ENCODE peak calls at places on chromosomes 11 and 22, in five cellular contexts. G, Q, Y, J and B are unnamed samples.

GRCh38 chr11:74206746-74207145 is 35.7 kb downstream of the PPME1 start:
- DNase-seq in J (no peak), Y (no peak), Q (no peak), G (no peak), B (no peak)

GRCh38 chr22:36073476-36073875 is 44.9 kb upstream of the RBFOX2 start:
- DNase-seq in J (no peak), Y (no peak), Q (no peak), G (no peak), B (no peak)

GRCh38 chr11:1920909-1921575 is 1.5 kb downstream of the TNNT3 start:
- DNase-seq in Q (no peak), J (peak), Y (no peak), G (no peak), B (no peak)

GRCh38 chr11:10303558-10304363 is 1.1 kb upstream of the ADM start:
- DNase-seq in G (peak), J (peak), Q (no peak), Y (peak), B (peak)

GRCh38 chr22:20062766-20063083 is 17.3 kb upstream of the DGCR8 start:
- DNase-seq in Y (no peak), J (no peak), Q (no peak), G (no peak), B (no peak)

GRCh38 chr22:49686495-49687219 is 141.0 kb downstream of the BRD1 start:
- DNase-seq in Q (peak), Y (no peak), G (no peak), J (no peak), B (no peak)

GRCh38 chr22:20211997-20212753 is 55.9 kb downstream of the RTN4R start:
- DNase-seq in J (peak), Q (no peak), Y (peak), G (no peak), B (no peak)

GRCh38 chr11:914747-915493 is 4.3 kb upstream of the CHID1 start:
- DNase-seq in Y (no peak), G (no peak), J (peak), Q (no peak), B (no peak)

GRCh38 chr11:122690801-122691649 is 35.5 kb downstream of the UBASH3B start:
- DNase-seq in J (no peak), Q (no peak), G (no peak), Y (peak), B (peak)

GRCh38 chr11:117517097-117517496 is 189.4 kb downstream of the CEP164 start:
- DNase-seq in J (no peak), Q (no peak), Y (no peak), G (no peak), B (no peak)

GRCh38 chr22:17589810-17590375 is 26.6 kb downstream of the SLC25A18 start:
- DNase-seq in J (no peak), Y (no peak), Q (no peak), G (no peak), B (no peak)

GRCh38 chr22:49294656-49295464 is 532.8 kb downstream of the BRD1 start:
- DNase-seq in G (no peak), J (no peak), Y (no peak), Q (peak), B (no peak)

GRCh38 chr11:11407065-11407737 is 54.2 kb upstream of the CSNK2A3 start:
- DNase-seq in J (peak), G (no peak), Y (no peak), Q (no peak), B (no peak)

GRCh38 chr22:49014227-49015201 is 813.2 kb downstream of the BRD1 start:
- DNase-seq in J (no peak), G (no peak), Q (peak), Y (no peak), B (no peak)

GRCh38 chr11:17498475-17498874 is 21.8 kb upstream of the ABCC8 start:
- DNase-seq in Q (no peak), G (no peak), J (no peak), Y (no peak), B (no peak)

GRCh38 chr11:11440149-11440548 is 87.1 kb upstream of the CSNK2A3 start:
- DNase-seq in Q (no peak), G (no peak), Y (no peak), J (no peak), B (no peak)

GRCh38 chr11:67006029-67006884 is 16.7 kb upstream of the SYT12 start:
- DNase-seq in J (peak), G (no peak), Y (peak), Q (no peak), B (no peak)

GRCh38 chr22:39635719-39636118 is 65.2 kb downstream of the CACNA1I start:
- DNase-seq in G (no peak), J (no peak), Y (no peak), Q (no peak), B (no peak)

GRCh38 chr22:25777870-25778269 is 35.9 kb downstream of the MYO18B start:
- DNase-seq in J (peak), Q (no peak), Y (peak), G (no peak), B (no peak)

GRCh38 chr22:17083811-17084540 is 824 bp upstream of the IL17RA start:
- DNase-seq in J (peak), G (no peak), Y (no peak), Q (peak), B (no peak)

GRCh38 chr11:109519253-109519652 is 97.3 kb downstream of the C11orf87 start:
- DNase-seq in J (no peak), Q (no peak), G (no peak), Y (no peak), B (no peak)

GRCh38 chr22:44569516-44569915 is 71.5 kb upstream of the RTL6 start:
- DNase-seq in Q (no peak), J (peak), Y (no peak), G (no peak), B (no peak)

GRCh38 chr11:8832571-8833260 is 78.3 kb upstream of the AKIP1 start:
- DNase-seq in Q (no peak), J (no peak), Y (peak), G (no peak), B (no peak)

GRCh38 chr11:27963370-27963769 is 144.6 kb downstream of the KIF18A start:
- DNase-seq in J (no peak), G (no peak), Y (peak), Q (no peak), B (no peak)

GRCh38 chr11:129346916-129347315 is 28.7 kb upstream of the BARX2 start:
- DNase-seq in G (no peak), J (no peak), Y (no peak), Q (no peak), B (no peak)

GRCh38 chr11:65445604-65446445 is 23.2 kb downstream of the NEAT1 start:
- DNase-seq in Q (peak), G (no peak), J (peak), Y (no peak), B (no peak)

GRCh38 chr11:69051381-69052342 is 2.9 kb downstream of the TPCN2 start:
- DNase-seq in G (no peak), J (peak), Y (no peak), Q (no peak), B (no peak)

GRCh38 chr22:36417281-36417686 is 29.5 kb upstream of the MYH9 start:
- DNase-seq in G (no peak), Y (no peak), J (no peak), Q (no peak), B (no peak)

GRCh38 chr11:114031599-114032320 is 27.8 kb upstream of the ZBTB16 start:
- DNase-seq in J (no peak), Y (no peak), Q (no peak), G (no peak), B (no peak)

GRCh38 chr11:118605116-118605867 is 2.1 kb upstream of the PHLDB1 start:
- DNase-seq in J (peak), Q (peak), Y (peak), G (no peak), B (no peak)

GRCh38 chr11:96715208-96715607 is 325.4 kb downstream of the JRKL start:
- DNase-seq in J (no peak), Q (no peak), G (no peak), Y (no peak), B (no peak)

GRCh38 chr11:46665356-46665755 is 35.1 kb downstream of the ARHGAP1 start:
- DNase-seq in G (no peak), J (no peak), Q (no peak), Y (no peak), B (no peak)

GRCh38 chr11:74311352-74311926 is at the start of gene P4HA3:
- DNase-seq in J (peak), Y (peak), Q (peak), G (peak), B (peak)

GRCh38 chr11:72519220-72519881 is 85.0 kb upstream of the CLPB start:
- DNase-seq in Q (no peak), J (no peak), G (no peak), Y (no peak), B (peak)

GRCh38 chr11:129223701-129224149 is 31.6 kb upstream of the ARHGAP32 start:
- DNase-seq in Y (peak), G (no peak), J (no peak), Q (no peak), B (no peak)

GRCh38 chr11:72773291-72773690 is 20.6 kb downstream of the STARD10 start:
- DNase-seq in Y (peak), G (no peak), J (peak), Q (no peak), B (no peak)

GRCh38 chr22:26888887-26889286 is 231.5 kb downstream of the MIAT start:
- DNase-seq in J (no peak), Y (no peak), G (no peak), Q (no peak), B (no peak)

GRCh38 chr11:330694-331314 is 10.1 kb upstream of the IFITM3 start:
- DNase-seq in Q (peak), G (no peak), Y (no peak), J (no peak), B (no peak)

GRCh38 chr11:42992594-42992993 is 319.2 kb upstream of the API5 start:
- DNase-seq in Y (no peak), Q (no peak), G (no peak), J (no peak), B (no peak)

GRCh38 chr11:68036717-68037239 is 2.0 kb upstream of the TCIRG1 start:
- DNase-seq in J (peak), Y (no peak), G (peak), Q (no peak), B (no peak)

GRCh38 chr11:68037481-68038225 is 1.2 kb upstream of the TCIRG1 start:
- DNase-seq in J (peak), Y (no peak), Q (no peak), G (no peak), B (no peak)

GRCh38 chr11:68038718-68039525 is at the start of gene TCIRG1:
- DNase-seq in J (peak), G (peak), Q (peak), Y (peak), B (peak)

GRCh38 chr11:68039526-68040086 is 781 bp downstream of the TCIRG1 start:
- DNase-seq in Q (no peak), G (no peak), Y (no peak), J (peak), B (no peak)

DNA sequence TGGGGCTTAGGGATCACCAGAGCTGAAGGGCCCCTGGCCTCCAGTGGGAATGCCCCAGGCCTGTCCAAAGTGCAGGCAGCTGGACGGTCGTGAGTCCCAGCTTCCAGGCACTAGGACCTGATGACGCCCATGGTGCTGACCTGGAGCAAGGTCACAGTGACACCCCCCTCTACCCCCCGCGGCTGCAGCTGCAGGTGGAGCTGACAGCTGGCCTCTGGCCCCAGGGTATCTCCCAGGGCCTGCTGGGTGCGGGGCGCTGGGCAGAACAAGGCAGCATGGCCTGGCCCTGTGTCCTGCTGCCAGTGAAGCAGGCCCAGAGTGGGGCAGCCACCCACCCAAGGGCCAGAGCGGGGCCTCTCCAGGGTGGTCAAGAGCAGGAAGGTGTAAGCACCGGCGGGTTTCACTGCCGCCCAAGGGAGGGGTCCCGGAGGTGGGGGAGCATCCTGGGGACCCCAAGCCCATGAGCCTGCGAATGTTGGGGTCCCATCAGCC is 553 bp upstream of the TCIRG1 start:
- DNase-seq in Y (no peak), J (peak), Q (no peak), G (no peak), B (no peak)
- H3K4me3 ChIP-seq in Y (peak), J (peak), Q (peak), G (peak), B (peak)

GRCh38 chr11:44321059-44321458 is 11.1 kb upstream of the ALX4 start:
- DNase-seq in Y (no peak), J (no peak), Q (no peak), G (no peak), B (no peak)

GRCh38 chr11:44319552-44320288 is 9.8 kb upstream of the ALX4 start:
- DNase-seq in Y (no peak), G (no peak), Q (no peak), J (no peak), B (no peak)

GRCh38 chr11:44319170-44319551 is 9.2 kb upstream of the ALX4 start:
- DNase-seq in G (peak), Y (no peak), J (no peak), Q (no peak), B (no peak)

GRCh38 chr11:44322243-44322642 is 12.3 kb upstream of the ALX4 start:
- DNase-seq in G (no peak), Y (no peak), Q (no peak), J (no peak), B (no peak)

DNA sequence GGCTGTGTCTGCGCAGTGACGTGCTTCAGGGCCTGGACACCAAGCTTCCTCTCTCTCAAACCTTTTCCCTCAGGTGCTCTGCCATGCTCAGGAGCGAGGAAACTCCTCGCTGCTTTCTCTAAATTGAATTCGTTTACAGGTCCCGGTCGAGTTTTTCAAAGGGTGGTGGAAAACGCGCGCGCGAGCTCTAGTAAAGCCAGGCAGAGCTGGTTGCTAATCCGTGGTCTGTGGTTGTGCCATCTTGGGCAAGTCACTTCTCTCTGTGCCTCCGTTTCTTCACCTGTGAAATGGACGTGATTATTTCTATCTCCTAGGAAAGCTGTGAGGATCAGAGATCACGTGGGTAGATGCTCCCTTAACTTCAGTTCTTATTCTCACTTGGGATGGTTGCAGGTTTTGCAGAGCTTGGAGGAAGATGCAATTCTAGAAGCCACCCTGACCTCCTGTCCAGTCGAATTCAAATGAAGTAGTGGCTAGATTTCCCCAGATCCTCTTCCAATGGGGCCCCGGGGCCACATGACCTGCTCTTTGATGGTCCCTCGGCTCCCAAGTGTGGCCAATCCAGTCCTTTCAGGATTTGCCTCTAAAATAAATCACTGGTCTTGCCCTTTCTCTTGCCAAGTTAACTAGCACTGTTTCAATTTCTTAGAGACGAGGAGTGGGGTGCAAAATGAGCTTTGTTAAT is 10.5 kb upstream of the ALX4 start:
- DNase-seq in G (peak), Y (no peak), Q (no peak), J (no peak), B (no peak)
- H3K4me3 ChIP-seq in G (no peak), Y (no peak), Q (no peak), J (no peak), B (no peak)

GRCh38 chr22:21865041-21865440 is 2.4 kb downstream of the MAPK1 start:
- DNase-seq in Y (peak), J (no peak), G (no peak), Q (no peak), B (no peak)

GRCh38 chr22:21861290-21861848 is 6.1 kb downstream of the MAPK1 start:
- DNase-seq in G (no peak), Y (no peak), J (no peak), Q (no peak), B (no peak)

GRCh38 chr22:21860640-21861039 is 6.8 kb downstream of the MAPK1 start:
- DNase-seq in J (no peak), Y (no peak), G (no peak), Q (no peak), B (no peak)

GRCh38 chr22:21861856-21862255 is 5.6 kb downstream of the MAPK1 start:
- DNase-seq in Q (no peak), Y (no peak), G (no peak), J (no peak), B (no peak)

GRCh38 chr22:21862386-21863242 is 4.8 kb downstream of the MAPK1 start:
- DNase-seq in J (no peak), Y (no peak), G (no peak), Q (no peak), B (no peak)
- H3K4me3 ChIP-seq in J (no peak), Y (no peak), G (no peak), Q (no peak), B (no peak)

GRCh38 chr11:133939558-133939957 is 17.2 kb downstream of the IGSF9B start:
- DNase-seq in G (no peak), Q (no peak), Y (no peak), J (no peak), B (no peak)
- H3K4me3 ChIP-seq in G (no peak), Q (no peak), Y (no peak), J (no peak), B (no peak)

GRCh38 chr11:94751216-94751612 is 16.9 kb upstream of the AMOTL1 start:
- DNase-seq in Y (no peak), Q (no peak), G (no peak), J (no peak), B (no peak)
- H3K4me3 ChIP-seq in Y (no peak), Q (no peak), G (no peak), J (peak), B (no peak)

DNA sequence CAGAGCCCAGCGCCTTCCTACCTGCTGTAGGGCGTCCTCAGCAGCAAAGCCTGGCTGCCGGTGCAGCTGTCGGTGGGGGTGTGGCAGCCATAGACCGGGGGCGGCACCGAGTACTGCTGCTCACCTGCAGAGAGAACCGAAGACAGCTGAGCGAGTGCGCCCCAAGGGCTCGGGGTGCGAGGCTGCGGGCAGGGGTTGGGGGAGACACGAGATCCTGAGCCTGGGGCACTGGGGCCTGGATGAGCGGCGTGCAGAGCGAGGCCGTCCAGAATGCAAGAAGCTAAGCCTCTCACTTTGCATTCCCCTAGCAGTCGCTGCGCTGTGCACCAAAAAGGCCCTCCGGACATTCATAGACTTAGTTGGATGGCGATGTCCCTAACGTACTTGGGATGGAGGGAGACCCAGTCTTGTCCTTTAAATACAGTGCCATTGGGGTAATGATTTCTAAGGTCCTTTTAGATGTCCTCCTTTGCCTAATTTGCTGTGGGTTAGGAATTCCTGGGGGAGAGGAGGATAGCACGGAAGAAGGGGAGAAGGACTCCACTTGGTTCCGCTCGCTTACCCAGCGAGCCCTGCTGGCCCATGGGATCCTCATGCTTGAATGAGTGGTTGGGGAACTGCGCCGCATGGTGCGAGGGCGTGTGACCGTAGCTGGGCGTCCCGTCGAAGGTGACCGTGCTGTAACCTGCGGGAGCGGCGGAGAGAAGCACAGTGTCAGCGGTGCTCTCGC is 7.2 kb downstream of the WT1 start:
- DNase-seq in Q (no peak), Y (no peak), G (no peak), J (no peak), B (no peak)
- H3K4me3 ChIP-seq in Q (no peak), Y (no peak), G (no peak), J (no peak), B (no peak)

DNA sequence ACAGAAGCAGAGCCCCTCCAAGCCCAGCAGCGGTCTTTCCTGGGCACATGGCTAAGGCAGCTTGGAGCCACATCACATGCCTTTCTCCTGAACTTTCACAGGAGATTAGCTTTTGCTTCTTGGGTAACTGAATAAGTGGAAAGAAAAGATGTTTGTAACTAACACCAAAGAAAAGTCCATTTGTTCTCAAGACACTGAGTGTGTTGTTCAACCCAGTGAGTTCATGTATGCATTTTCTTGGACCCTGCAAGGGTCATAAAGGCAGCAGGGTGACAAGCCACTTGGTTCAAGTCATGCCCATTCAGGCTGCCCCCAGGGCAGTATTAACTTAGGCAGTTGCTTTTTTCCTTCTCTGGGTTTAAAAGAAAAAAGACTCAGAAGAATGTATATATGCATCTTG is 203.4 kb downstream of the FAM76B start:
- DNase-seq in Q (no peak), J (no peak), G (no peak), Y (no peak), B (no peak)
- H3K4me3 ChIP-seq in Q (no peak), J (no peak), G (no peak), Y (no peak), B (no peak)

DNA sequence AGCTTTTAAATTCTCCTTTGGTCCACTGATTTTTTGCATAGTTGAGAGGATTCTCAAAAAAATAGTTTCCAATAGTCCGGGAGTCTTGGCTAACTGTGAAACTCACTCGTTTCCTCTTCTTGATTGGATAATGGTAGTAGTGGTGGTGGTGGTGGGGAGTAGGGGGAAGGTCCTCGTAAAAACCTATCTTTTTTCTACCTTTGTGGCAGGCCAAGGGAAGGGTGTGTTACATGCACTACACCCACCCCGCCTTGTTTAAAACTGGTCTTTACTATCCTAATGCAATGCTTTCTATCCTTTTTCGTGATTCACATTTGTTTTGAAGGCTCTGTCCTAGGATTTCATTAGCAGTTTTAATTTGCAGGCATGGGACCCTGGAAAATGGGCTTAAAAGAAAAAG is 4.8 kb downstream of the TEAD1 start:
- DNase-seq in Y (no peak), J (no peak), G (no peak), Q (no peak), B (no peak)
- H3K4me3 ChIP-seq in Y (peak), J (peak), G (no peak), Q (no peak), B (no peak)